ENCODE peak calls at places on chromosomes 16 and 17, in nine cellular contexts. Y is CD4-positive, CD25-positive, alpha-beta regulatory T cell; X is fibroblast of pulmonary artery; P is epithelial cell of esophagus; G is fibroblast of mammary gland; U is transverse colon; W is neuronal stem cell; Q is HCT116; J is fibroblast of the aortic adventitia. M is an unnamed sample.
A peak's percentile ranks its signal among the peaks of the same experiment; 100 is the strongest.

GRCh38 chr17:80847506-80848230 is 144.0 kb upstream of the CHMP6 start:
- DNase-seq in Q (no peak), P (no peak), W (no peak), J (no peak), G (no peak), U (peak; percentile 75), Y (peak; percentile 99), X (no peak), M (no peak)

GRCh38 chr17:64230551-64231408 is 32.3 kb downstream of the TEX2 start:
- DNase-seq in G (peak; percentile 97), Q (no peak), W (no peak), J (peak; percentile 95), P (peak; percentile 96), X (peak; percentile 86), U (no peak), Y (no peak), M (no peak)

GRCh38 chr16:53695070-53695469 is 8.6 kb downstream of the RPGRIP1L start:
- DNase-seq in W (no peak), Q (no peak), J (peak; percentile 54), Y (no peak), P (peak; percentile 26), X (peak; percentile 21), U (no peak), G (peak; percentile 95), M (no peak)

GRCh38 chr17:65398036-65398787 is 163.2 kb downstream of the AXIN2 start:
- DNase-seq in X (no peak), G (peak; percentile 14), U (no peak), W (no peak), Y (no peak), J (peak; percentile 35), Q (no peak), P (no peak), M (no peak)

GRCh38 chr16:88383401-88384221 is 852 bp downstream of the ZNF469 start:
- DNase-seq in U (no peak), G (peak; percentile 53), Q (peak; percentile 28), Y (no peak), W (no peak), X (peak; percentile 31), P (no peak), J (peak; percentile 59), M (no peak)

GRCh38 chr17:75526555-75527270 is 1.2 kb downstream of the LLGL2 start:
- DNase-seq in Y (no peak), X (no peak), P (no peak), W (no peak), Q (no peak), J (no peak), G (no peak), U (peak; percentile 82), M (no peak)

GRCh38 chr16:65731840-65732239 is 610.0 kb upstream of the CDH11 start:
- DNase-seq in P (peak; percentile 93), Q (no peak), G (peak; percentile 24), X (no peak), W (no peak), J (peak; percentile 34), U (no peak), Y (no peak), M (no peak)

GRCh38 chr16:86995456-86995855 is 321.7 kb downstream of the C16orf95 start:
- DNase-seq in J (no peak), X (no peak), Q (no peak), P (no peak), G (peak; percentile 51), W (no peak), Y (no peak), U (no peak), M (no peak)

GRCh38 chr16:67399218-67399733 is 6.0 kb upstream of the TPPP3 start:
- DNase-seq in X (no peak), J (no peak), P (peak; percentile 36), G (no peak), U (no peak), Y (peak; percentile 23), W (peak; percentile 77), Q (no peak), M (no peak)

GRCh38 chr16:23252310-23252709 is 49.8 kb upstream of the SCNN1B start:
- DNase-seq in X (no peak), J (no peak), G (no peak), Q (no peak), P (no peak), W (no peak), U (no peak), Y (no peak), M (no peak)

GRCh38 chr17:78291944-78292910 is 60.8 kb downstream of the TMEM235 start:
- DNase-seq in J (no peak), G (no peak), W (no peak), Y (no peak), P (no peak), Q (no peak), U (no peak), X (no peak), M (no peak)

GRCh38 chr17:55606431-55606830 is 95.2 kb upstream of the SMIM36 start:
- DNase-seq in Q (no peak), X (peak; percentile 22), J (no peak), W (no peak), G (no peak), Y (no peak), P (no peak), U (no peak), M (no peak)

GRCh38 chr17:45812102-45812501 is 28.0 kb downstream of the CRHR1 start:
- DNase-seq in Q (peak; percentile 37), J (peak; percentile 4), G (peak; percentile 13), W (peak; percentile 15), P (peak; percentile 40), X (peak; percentile 12), Y (no peak), U (no peak), M (no peak)

GRCh38 chr16:85528528-85529387 is 84.4 kb upstream of the GSE1 start:
- DNase-seq in J (no peak), P (no peak), U (no peak), W (no peak), Q (no peak), X (no peak), G (no peak), Y (peak; percentile 7), M (no peak)

GRCh38 chr17:58703137-58703846 is 10.9 kb downstream of the RAD51C start:
- DNase-seq in X (peak; percentile 82), Q (no peak), G (peak; percentile 36), J (peak; percentile 78), P (peak; percentile 34), Y (no peak), U (no peak), W (no peak), M (no peak)

GRCh38 chr17:55238931-55239297 is 25.8 kb upstream of the HLF start:
- DNase-seq in X (no peak), W (no peak), Y (no peak), U (no peak), J (no peak), Q (no peak), G (no peak), P (peak; percentile 14), M (no peak)

GRCh38 chr17:5501725-5502124 is 15.4 kb downstream of the MIS12 start:
- DNase-seq in U (no peak), J (no peak), G (no peak), Y (no peak), X (no peak), W (no peak), Q (no peak), P (no peak), M (no peak)

GRCh38 chr17:82266142-82266541 is 7.4 kb downstream of the CSNK1D start:
- DNase-seq in G (no peak), W (no peak), Y (no peak), U (no peak), Q (no peak), X (no peak), J (no peak), P (no peak), M (no peak)

GRCh38 chr17:7484964-7485377 is 805 bp downstream of the POLR2A start:
- DNase-seq in G (no peak), P (no peak), Q (no peak), J (no peak), Y (no peak), U (no peak), X (no peak), W (no peak), M (no peak)

DNA sequence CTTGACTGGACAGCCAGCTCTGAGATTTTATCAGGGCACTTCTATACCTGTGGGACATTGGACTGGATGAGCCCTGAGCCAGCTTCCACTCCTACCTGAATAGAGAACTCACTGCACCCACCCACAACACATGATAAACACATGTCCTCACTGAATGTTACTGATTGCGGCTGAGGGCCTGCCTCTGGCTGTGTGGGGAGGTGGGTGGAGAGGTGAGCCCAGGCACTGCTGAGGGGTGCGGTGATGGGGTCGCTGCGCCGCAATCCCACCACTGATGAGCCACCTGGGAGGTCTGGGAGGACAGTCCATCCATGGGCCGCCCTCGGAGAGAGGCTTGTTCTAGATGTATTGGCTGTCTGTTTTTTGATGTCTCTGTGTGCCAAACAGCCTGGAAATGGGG is 5.4 kb downstream of the TMEM92 start:
- DNase-seq in W (no peak), P (no peak), J (no peak), G (no peak), Y (no peak), Q (no peak), U (no peak), X (no peak), M (no peak)
- H3K4me3 ChIP-seq in W (no peak overlapping the region), P (no peak overlapping the region), J (no peak overlapping the region), G (no peak overlapping the region), Y (no peak overlapping the region), Q (no peak overlapping the region), U (no peak overlapping the region), X (no peak overlapping the region), M (no peak overlapping the region)

GRCh38 chr17:32558328-32558955 is 71.6 kb downstream of the CDK5R1 start:
- DNase-seq in G (no peak), Q (no peak), U (no peak), X (no peak), J (no peak), P (no peak), W (no peak), Y (no peak), M (peak; percentile 51)
- H3K4me3 ChIP-seq in G (no peak overlapping the region), Q (no peak overlapping the region), U (no peak overlapping the region), X (no peak overlapping the region), J (no peak overlapping the region), P (no peak overlapping the region), W (no peak overlapping the region), Y (peak overlapping the region; percentile 67), M (no peak overlapping the region)

DNA sequence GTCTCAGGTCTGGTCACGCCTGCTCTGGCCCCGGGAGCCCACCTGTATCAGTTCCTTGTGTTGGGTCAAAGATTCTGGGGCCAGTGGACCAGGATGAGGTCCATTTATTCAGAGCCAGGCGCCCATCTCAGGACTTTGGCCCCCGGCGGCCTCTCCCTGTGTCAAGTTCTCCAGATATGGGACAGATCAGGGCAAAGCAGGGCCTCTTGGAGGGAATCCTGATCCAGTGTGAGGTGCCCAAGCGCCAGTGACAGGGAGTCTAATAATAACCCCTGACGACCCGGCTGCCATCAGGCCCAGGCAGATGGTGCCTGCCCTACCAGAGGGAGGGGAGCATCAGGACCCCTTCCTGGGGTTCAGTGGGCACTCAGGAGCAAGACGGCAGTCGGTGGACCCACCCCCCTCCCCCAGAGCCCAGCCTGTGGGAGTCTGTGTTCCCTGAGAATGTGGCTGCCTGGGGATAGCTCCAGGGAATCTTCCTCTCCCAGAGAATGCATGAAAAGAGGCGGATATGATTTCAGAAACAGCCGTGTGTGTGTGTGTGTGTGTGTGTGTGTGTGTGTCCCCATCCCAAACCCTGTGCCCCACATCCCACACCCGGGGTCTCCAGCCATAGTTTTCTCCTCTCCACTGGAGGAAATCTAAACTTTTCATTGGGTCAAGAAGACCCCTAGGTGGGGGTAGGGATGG is 1.4 kb downstream of the TTYH2 start:
- DNase-seq in U (no peak), J (no peak), Y (no peak), W (no peak), G (no peak), P (no peak), Q (no peak), X (no peak), M (no peak)
- H3K4me3 ChIP-seq in U (no peak overlapping the region), J (no peak overlapping the region), Y (peak overlapping the region; percentile 74), W (no peak overlapping the region), G (no peak overlapping the region), P (no peak overlapping the region), Q (peak overlapping the region; percentile 77), X (no peak overlapping the region), M (peak overlapping the region; percentile 77)

GRCh38 chr16:79597277-79597676 is 3.3 kb downstream of the MAF start:
- DNase-seq in Y (no peak), P (no peak), G (no peak), Q (no peak), X (no peak), J (no peak), U (no peak), W (no peak), M (no peak)
- H3K4me3 ChIP-seq in Y (peak overlapping the region; percentile 92), P (peak overlapping the region; percentile 93), G (no peak overlapping the region), Q (no peak overlapping the region), X (no peak overlapping the region), J (no peak overlapping the region), U (peak overlapping the region; percentile 53), W (no peak overlapping the region), M (no peak overlapping the region)

M was measured in GM12878.